ENCODE peak calls at places on chromosomes 2 and 18, in six cellular contexts. Y is central memory CD8-positive, alpha-beta T cell; V is right cardiac atrium; T is RWPE2; Z is upper lobe of left lung; K is activated CD4-positive, alpha-beta T cell treated with anti-CD3 and anti-CD28 coated beads for 36 hours. A is an unnamed sample.

GRCh38 chr2:241869087-241869961 is at the start of gene RTP5:
- ATAC-seq in Y (no peak), V (no peak), T (no peak), Z (no peak), K (peak; percentile 8), A (no peak)

GRCh38 chr2:181764095-181764963 is 84.0 kb upstream of the NEUROD1 start:
- ATAC-seq in Y (no peak), V (no peak), T (no peak), Z (no peak), K (no peak), A (no peak)

GRCh38 chr2:32284321-32284720 is 6.6 kb downstream of the YIPF4 start:
- ATAC-seq in Y (no peak), V (peak; percentile 52), T (peak; percentile 81), Z (peak; percentile 46), K (peak; percentile 78), A (no peak)

GRCh38 chr18:67428805-67429204 is 87.7 kb downstream of the DSEL start:
- ATAC-seq in Y (no peak), V (no peak), T (no peak), Z (no peak), K (no peak), A (no peak)

GRCh38 chr2:158967731-158968395 is 577 bp upstream of the TANC1 start:
- ATAC-seq in Y (no peak), V (peak; percentile 77), T (peak; percentile 34), Z (peak; percentile 63), K (no peak), A (peak; percentile 47)

GRCh38 chr18:45793295-45793965 is 32.0 kb upstream of the SIGLEC15 start:
- ATAC-seq in Y (no peak), V (no peak), T (peak; percentile 98), Z (no peak), K (peak; percentile 33), A (no peak)

GRCh38 chr2:132877923-132878322 is 207.9 kb upstream of the LYPD1 start:
- ATAC-seq in Y (no peak), V (no peak), T (no peak), Z (no peak), K (no peak), A (no peak)

GRCh38 chr2:240520143-240520973 is 37.4 kb downstream of the ANKMY1 start:
- ATAC-seq in Y (no peak), V (peak; percentile 34), T (peak; percentile 46), Z (peak; percentile 4), K (peak; percentile 68), A (no peak)

GRCh38 chr2:128166954-128167353 is 76.0 kb downstream of the UGGT1 start:
- ATAC-seq in Y (no peak), V (no peak), T (no peak), Z (no peak), K (no peak), A (no peak)

GRCh38 chr2:10367472-10368439 is 65.1 kb downstream of the HPCAL1 start:
- ATAC-seq in Y (no peak), V (no peak), T (no peak), Z (no peak), K (no peak), A (no peak)

GRCh38 chr2:7468448-7468828 is 551.2 kb downstream of the RNF144A start:
- ATAC-seq in Y (peak; percentile 47), V (no peak), T (no peak), Z (no peak), K (peak; percentile 20), A (no peak)

GRCh38 chr2:29080886-29081743 is 6.8 kb upstream of the PCARE start:
- ATAC-seq in Y (no peak), V (peak; percentile 34), T (no peak), Z (peak; percentile 60), K (no peak), A (peak; percentile 48)

GRCh38 chr18:22113144-22113813 is 56.1 kb upstream of the GATA6 start:
- ATAC-seq in Y (no peak), V (peak; percentile 80), T (no peak), Z (no peak), K (no peak), A (no peak)

GRCh38 chr2:28972778-28973335 is 8.2 kb upstream of the TOGARAM2 start:
- ATAC-seq in Y (no peak), V (no peak), T (no peak), Z (no peak), K (peak; percentile 23), A (no peak)

GRCh38 chr2:133838642-133839370 is 270.5 kb upstream of the NCKAP5 start:
- ATAC-seq in Y (no peak), V (no peak), T (no peak), Z (no peak), K (no peak), A (no peak)

A was measured in gastroesophageal sphincter.